ENCODE peak calls at places on chromosome 3, in seven cellular contexts. O is cardiac muscle cell, Y is transverse colon, E is body of pancreas, G is sigmoid colon, R is uterus, X is ovary. Z is an unnamed sample. For H3K36me3, the result is how much of the 10 kb centered on the place peaks cover.

GRCh38 chr3:16286161-16286560 is 21.1 kb downstream of the OXNAD1 start:
- DNase-seq in O (no peak), Y (peak), E (no peak), G (no peak), R (no peak), X (no peak), Z (no peak)

GRCh38 chr3:45127130-45127822 is 18.9 kb downstream of the CDCP1 start:
- DNase-seq in O (no peak), Y (no peak), E (no peak), G (no peak), R (no peak), X (no peak), Z (no peak)

GRCh38 chr3:193465992-193466618 is 87.6 kb upstream of the ATP13A5 start:
- DNase-seq in O (no peak), Y (no peak), E (no peak), G (no peak), R (no peak), X (no peak), Z (no peak)

GRCh38 chr3:101812895-101813294 is 33.9 kb downstream of the NXPE3 start:
- DNase-seq in O (no peak), Y (no peak), E (no peak), G (no peak), R (no peak), X (no peak), Z (no peak)

GRCh38 chr3:17151598-17152373 is 267.0 kb downstream of the PLCL2 start:
- DNase-seq in O (no peak), Y (peak), E (no peak), G (no peak), R (no peak), X (no peak), Z (no peak)

GRCh38 chr3:58434511-58434910 is 879 bp upstream of the PDHB start:
- DNase-seq in O (no peak), Y (no peak), E (no peak), G (no peak), R (no peak), X (no peak), Z (no peak)

GRCh38 chr3:117019082-117019713 is 309.6 kb downstream of the TUSC7 start:
- DNase-seq in O (peak), Y (peak), E (peak), G (peak), R (peak), X (peak), Z (no peak)

GRCh38 chr3:53131136-53131495 is 881 bp upstream of the RFT1 start:
- DNase-seq in O (no peak), Y (no peak), E (no peak), G (no peak), R (no peak), X (no peak), Z (peak)

GRCh38 chr3:5122741-5123706 is 932 bp downstream of the ARL8B start:
- DNase-seq in O (peak), Y (peak), E (peak), G (peak), R (peak), X (no peak), Z (peak)

GRCh38 chr3:51932471-51933370 is 9.0 kb downstream of the RRP9 start:
- DNase-seq in O (no peak), Y (no peak), E (no peak), G (peak), R (no peak), X (no peak), Z (no peak)

GRCh38 chr3:51933471-51934138 is 8.1 kb downstream of the RRP9 start:
- DNase-seq in O (no peak), Y (no peak), E (no peak), G (peak), R (no peak), X (no peak), Z (no peak)

GRCh38 chr3:51935886-51936755 is 5.6 kb downstream of the RRP9 start:
- DNase-seq in O (no peak), Y (no peak), E (no peak), G (peak), R (no peak), X (no peak), Z (peak)

GRCh38 chr3:51934991-51935885 is 6.5 kb downstream of the RRP9 start:
- DNase-seq in O (no peak), Y (no peak), E (no peak), G (peak), R (no peak), X (no peak), Z (peak)

DNA sequence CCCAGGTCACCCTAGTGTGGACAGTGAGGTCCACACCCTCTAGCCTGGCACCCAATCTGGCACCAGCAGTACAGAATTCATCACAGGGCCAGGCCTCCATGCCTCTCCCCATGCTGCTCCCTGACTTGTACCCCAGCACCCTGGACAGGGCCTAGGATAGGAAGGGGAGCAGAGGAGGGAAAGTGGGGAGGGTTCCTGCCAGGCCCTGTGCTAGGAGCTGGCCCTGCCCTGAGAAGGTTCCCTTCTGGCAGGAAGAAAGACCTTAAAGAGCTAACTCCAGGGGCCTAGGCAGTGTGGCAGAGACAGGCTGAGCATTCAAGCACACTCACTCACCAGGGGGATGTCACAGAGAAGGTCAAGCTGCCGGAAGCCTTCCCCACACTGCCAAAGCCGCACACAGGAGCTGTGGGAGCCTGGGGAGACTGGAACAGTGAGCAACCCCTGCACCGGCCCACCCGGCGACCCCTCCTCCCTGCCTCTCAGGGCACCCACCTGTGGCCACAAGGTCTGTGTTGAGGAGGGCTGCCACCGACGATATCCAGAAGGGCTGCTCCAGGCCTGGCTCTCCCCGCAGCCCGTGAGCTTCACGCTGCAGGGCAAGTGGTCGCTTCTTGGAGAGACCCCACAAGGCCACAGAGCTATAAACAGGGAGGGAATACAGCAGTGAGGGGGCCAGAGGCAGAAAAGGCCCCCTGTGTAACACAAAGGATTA is 7.4 kb downstream of the RRP9 start:
- DNase-seq in O (no peak), Y (no peak), E (no peak), G (peak), R (no peak), X (no peak), Z (peak)
- H3K36me3 ChIP-seq in O (under half), Y (under half), E (under half), G (half or more), R (under half), X (under half), Z (half or more)

DNA sequence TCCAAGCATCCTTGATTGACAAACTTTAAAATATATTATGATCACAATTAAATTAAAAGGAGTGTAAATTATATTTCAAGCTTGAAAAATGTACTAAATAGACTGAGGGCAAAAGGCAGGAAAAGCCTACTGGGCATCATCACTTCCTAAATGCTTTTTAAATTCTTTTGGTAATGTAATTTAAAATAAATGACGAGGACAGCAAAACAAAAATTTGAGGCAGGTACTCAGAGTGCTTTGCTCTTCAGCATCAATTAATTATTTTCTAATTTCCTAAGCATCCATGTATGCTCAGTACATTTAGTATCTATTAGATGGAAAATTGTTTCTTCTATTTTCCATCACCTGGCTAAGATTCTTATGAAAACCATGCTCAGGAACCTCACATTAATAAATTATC is 5.2 kb downstream of the CBLB start:
- DNase-seq in O (no peak), Y (no peak), E (no peak), G (no peak), R (no peak), X (no peak), Z (no peak)
- H3K36me3 ChIP-seq in O (under half), Y (under half), E (under half), G (under half), R (under half), X (under half), Z (under half)

DNA sequence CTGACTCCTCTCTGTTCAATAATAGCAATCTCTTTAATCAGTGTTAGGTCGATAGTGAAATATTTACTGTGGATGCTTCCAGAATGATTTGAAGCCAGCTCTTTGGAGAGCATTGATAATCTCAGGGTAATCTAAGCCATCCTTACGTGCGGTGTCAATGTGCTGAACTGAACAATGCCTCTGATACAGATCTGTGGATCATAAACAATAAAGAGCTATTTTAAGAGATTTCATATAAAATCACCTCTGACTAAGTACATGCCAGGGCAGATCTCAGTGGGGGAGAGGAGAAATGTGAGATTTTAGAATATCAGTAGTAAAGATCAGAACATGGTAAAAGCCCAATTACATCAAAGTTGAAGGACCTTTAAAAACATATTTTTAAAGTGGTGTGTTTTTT is 319.3 kb upstream of the GBE1 start:
- DNase-seq in O (no peak), Y (no peak), E (no peak), G (no peak), R (no peak), X (no peak), Z (no peak)
- H3K36me3 ChIP-seq in O (under half), Y (under half), E (under half), G (under half), R (under half), X (under half), Z (under half)

DNA sequence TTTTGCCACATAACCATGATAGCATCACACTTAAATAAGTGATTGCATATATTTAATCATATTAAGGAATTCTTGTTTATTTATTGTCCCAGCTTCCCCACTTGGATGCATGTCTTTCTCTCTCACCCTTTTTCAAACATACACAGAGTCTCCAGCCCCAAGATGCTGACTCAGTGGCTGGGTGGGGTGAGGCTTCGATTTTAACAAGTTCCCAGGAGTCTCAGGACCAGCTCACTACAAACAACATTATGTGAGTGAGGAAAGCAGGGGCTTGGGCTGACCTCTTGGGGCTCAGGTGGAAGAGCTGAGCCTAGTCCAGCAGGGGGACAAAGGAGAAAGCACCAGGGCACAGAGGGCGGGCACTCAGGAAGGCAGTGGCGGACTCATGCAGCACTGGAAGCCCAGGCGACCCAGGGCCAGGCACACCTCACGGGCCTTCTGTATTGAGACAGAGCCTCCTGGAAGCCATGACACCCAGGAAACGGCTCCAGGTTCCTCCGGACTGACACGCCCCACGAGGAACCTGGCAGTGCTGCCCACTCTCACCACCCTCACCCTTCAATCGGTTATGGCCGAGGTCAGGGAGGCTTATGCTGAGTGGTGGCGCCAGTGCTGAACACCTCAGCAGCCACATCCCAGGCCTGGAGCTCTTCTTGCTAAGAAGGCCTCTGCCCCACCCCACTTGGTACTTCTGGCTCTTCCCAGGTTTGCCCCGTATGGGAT is 97.4 kb downstream of the LRIG1 start:
- DNase-seq in O (no peak), Y (no peak), E (peak), G (peak), R (no peak), X (no peak), Z (no peak)
- H3K36me3 ChIP-seq in O (under half), Y (under half), E (under half), G (half or more), R (under half), X (under half), Z (under half)

GRCh38 chr3:14151471-14152083 is 26.7 kb downstream of the TMEM43 start:
- DNase-seq in O (no peak), Y (no peak), E (no peak), G (no peak), R (no peak), X (no peak), Z (no peak)
- H3K36me3 ChIP-seq in O (under half), Y (under half), E (under half), G (half or more), R (under half), X (under half), Z (half or more)

GRCh38 chr3:12569836-12570235 is 12.9 kb downstream of the MKRN2 start:
- DNase-seq in O (no peak), Y (no peak), E (no peak), G (no peak), R (no peak), X (no peak), Z (no peak)
- H3K36me3 ChIP-seq in O (under half), Y (under half), E (under half), G (half or more), R (under half), X (under half), Z (half or more)

GRCh38 chr3:132262956-132263355 is 54.3 kb upstream of the ACP3 start:
- DNase-seq in O (no peak), Y (no peak), E (no peak), G (no peak), R (no peak), X (no peak), Z (no peak)
- H3K36me3 ChIP-seq in O (under half), Y (under half), E (under half), G (under half), R (under half), X (under half), Z (under half)

GRCh38 chr3:15217011-15217671 is 11.1 kb downstream of the CAPN7 start:
- DNase-seq in O (no peak), Y (no peak), E (no peak), G (no peak), R (no peak), X (no peak), Z (no peak)
- H3K36me3 ChIP-seq in O (under half), Y (under half), E (under half), G (half or more), R (under half), X (under half), Z (half or more)

GRCh38 chr3:10255835-10256234 is 7.6 kb downstream of the TATDN2 start:
- DNase-seq in O (no peak), Y (no peak), E (no peak), G (no peak), R (no peak), X (no peak), Z (no peak)
- H3K36me3 ChIP-seq in O (under half), Y (under half), E (under half), G (half or more), R (under half), X (under half), Z (half or more)

GRCh38 chr3:61578667-61579367 is 17.4 kb downstream of the PTPRG start:
- DNase-seq in O (no peak), Y (no peak), E (no peak), G (no peak), R (no peak), X (no peak), Z (no peak)
- H3K36me3 ChIP-seq in O (under half), Y (under half), E (under half), G (under half), R (under half), X (under half), Z (under half)